ENCODE peak calls at places on chromosomes 2 and 18, in nine cellular contexts. K is stimulated activated CD4-positive, alpha-beta T cell treated with anti-CD3 and anti-CD28 coated beads, TNF-alpha, amount 100 ng/mL, for 4 hours; H is effector memory CD8-positive, alpha-beta T cell; B is AG10803; S is activated naive CD4-positive, alpha-beta T cell treated with anti-CD3 and anti-CD28 coated beads for 36 hours; G is mucosa of gallbladder; Q is fibroblast of mammary gland; W is tibial artery; I is B cell. M is an unnamed sample.

GRCh38 chr2:239475161-239476028 is 74.6 kb upstream of the HDAC4 start:
- DNase-seq in K (no peak), H (no peak), B (no peak), S (no peak), G (no peak), Q (no peak), W (peak), I (no peak), M (no peak)

GRCh38 chr2:240981273-240981672 is 17.1 kb upstream of the SNED1 start:
- DNase-seq in K (no peak), H (no peak), B (peak), S (no peak), G (no peak), Q (peak), W (peak), I (no peak), M (no peak)

GRCh38 chr18:2983296-2983695 is 29.6 kb downstream of the LPIN2 start:
- DNase-seq in K (no peak), H (no peak), B (peak), S (no peak), G (no peak), Q (no peak), W (no peak), I (no peak), M (no peak)

GRCh38 chr18:49849331-49850217 is 36.2 kb upstream of the ACAA2 start:
- DNase-seq in K (no peak), H (no peak), B (peak), S (no peak), G (peak), Q (peak), W (no peak), I (no peak), M (no peak)

GRCh38 chr2:95402370-95403203 is at the start of gene FAHD2A:
- DNase-seq in K (peak), H (peak), B (peak), S (peak), G (peak), Q (peak), W (peak), I (peak), M (peak)

GRCh38 chr2:142868281-142868762 is 9.1 kb upstream of the KYNU start:
- DNase-seq in K (no peak), H (no peak), B (peak), S (no peak), G (peak), Q (no peak), W (peak), I (no peak), M (peak)

GRCh38 chr2:238994876-238995275 is 147.0 kb downstream of the TWIST2 start:
- DNase-seq in K (no peak), H (no peak), B (peak), S (no peak), G (no peak), Q (peak), W (no peak), I (no peak), M (no peak)

GRCh38 chr2:239369631-239370161 is 31.1 kb downstream of the HDAC4 start:
- DNase-seq in K (peak), H (peak), B (peak), S (peak), G (no peak), Q (no peak), W (peak), I (peak), M (no peak)